ENCODE peak calls at places on chromosomes 4 and X, in nine cellular contexts. One of them, this sample, is unnamed.
A peak's percentile ranks its signal among the peaks of the same experiment; 100 is the strongest.

GRCh38 chr4:8528713-8529112 is 51.5 kb upstream of the GPR78 start:
- DNase-seq in dorsolateral prefrontal cortex: no peak
- DNase-seq in sigmoid colon: no peak
- DNase-seq in cardiac muscle cell: peak; percentile 35
- DNase-seq in GM12865: peak; percentile 46
- DNase-seq in AG09309: no peak
- DNase-seq in AG10803: peak; percentile 90
- DNase-seq in tibial nerve: no peak
- DNase-seq in lung: no peak
- DNase-seq in this sample: peak; percentile 32

GRCh38 chr4:123193802-123194201 is 202.8 kb upstream of the SPRY1 start:
- DNase-seq in dorsolateral prefrontal cortex: no peak
- DNase-seq in sigmoid colon: no peak
- DNase-seq in cardiac muscle cell: no peak
- DNase-seq in GM12865: no peak
- DNase-seq in AG09309: no peak
- DNase-seq in AG10803: no peak
- DNase-seq in tibial nerve: no peak
- DNase-seq in lung: no peak
- DNase-seq in this sample: no peak

GRCh38 chr4:141636077-141636770 is at the start of gene IL15:
- DNase-seq in dorsolateral prefrontal cortex: no peak
- DNase-seq in sigmoid colon: peak; percentile 79
- DNase-seq in cardiac muscle cell: peak; percentile 54
- DNase-seq in GM12865: peak; percentile 90
- DNase-seq in AG09309: no peak
- DNase-seq in AG10803: no peak
- DNase-seq in tibial nerve: peak; percentile 33
- DNase-seq in lung: peak; percentile 74
- DNase-seq in this sample: peak; percentile 45

GRCh38 chr4:16659694-16660093 is 238.8 kb downstream of the LDB2 start:
- DNase-seq in dorsolateral prefrontal cortex: no peak
- DNase-seq in sigmoid colon: no peak
- DNase-seq in cardiac muscle cell: no peak
- DNase-seq in GM12865: no peak
- DNase-seq in AG09309: no peak
- DNase-seq in AG10803: no peak
- DNase-seq in tibial nerve: no peak
- DNase-seq in lung: no peak
- DNase-seq in this sample: no peak

GRCh38 chrX:130080791-130081367 is 29.4 kb downstream of the ELF4 start:
- DNase-seq in dorsolateral prefrontal cortex: no peak
- DNase-seq in sigmoid colon: no peak
- DNase-seq in cardiac muscle cell: no peak
- DNase-seq in GM12865: no peak
- DNase-seq in AG09309: no peak
- DNase-seq in AG10803: no peak
- DNase-seq in tibial nerve: no peak
- DNase-seq in lung: no peak
- DNase-seq in this sample: no peak

GRCh38 chr4:100042235-100042634 is 92.2 kb upstream of the H2AZ1 start:
- DNase-seq in dorsolateral prefrontal cortex: no peak
- DNase-seq in sigmoid colon: no peak
- DNase-seq in cardiac muscle cell: no peak
- DNase-seq in GM12865: no peak
- DNase-seq in AG09309: no peak
- DNase-seq in AG10803: no peak
- DNase-seq in tibial nerve: no peak
- DNase-seq in lung: no peak
- DNase-seq in this sample: peak; percentile 20

GRCh38 chrX:149272690-149273463 is 232.2 kb downstream of the IDS start:
- DNase-seq in dorsolateral prefrontal cortex: no peak
- DNase-seq in sigmoid colon: no peak
- DNase-seq in cardiac muscle cell: no peak
- DNase-seq in GM12865: no peak
- DNase-seq in AG09309: no peak
- DNase-seq in AG10803: no peak
- DNase-seq in tibial nerve: no peak
- DNase-seq in lung: no peak
- DNase-seq in this sample: no peak

GRCh38 chrX:43718546-43718945 is 62.4 kb downstream of the MAOA start:
- DNase-seq in dorsolateral prefrontal cortex: no peak
- DNase-seq in sigmoid colon: no peak
- DNase-seq in cardiac muscle cell: no peak
- DNase-seq in GM12865: no peak
- DNase-seq in AG09309: no peak
- DNase-seq in AG10803: no peak
- DNase-seq in tibial nerve: no peak
- DNase-seq in lung: no peak
- DNase-seq in this sample: no peak

GRCh38 chr4:116499-116898 is 7.8 kb upstream of the ZNF718 start:
- DNase-seq in dorsolateral prefrontal cortex: no peak
- DNase-seq in sigmoid colon: no peak
- DNase-seq in cardiac muscle cell: no peak
- DNase-seq in GM12865: no peak
- DNase-seq in AG09309: no peak
- DNase-seq in AG10803: no peak
- DNase-seq in tibial nerve: no peak
- DNase-seq in lung: no peak
- DNase-seq in this sample: no peak

GRCh38 chr4:149897784-149898183 is 82.1 kb upstream of the IQCM start:
- DNase-seq in dorsolateral prefrontal cortex: no peak
- DNase-seq in sigmoid colon: no peak
- DNase-seq in cardiac muscle cell: peak; percentile 42
- DNase-seq in GM12865: peak; percentile 5
- DNase-seq in AG09309: no peak
- DNase-seq in AG10803: peak; percentile 20
- DNase-seq in tibial nerve: no peak
- DNase-seq in lung: no peak
- DNase-seq in this sample: peak; percentile 50

GRCh38 chr4:183691897-183692296 is 32.8 kb downstream of the TRAPPC11 start:
- DNase-seq in dorsolateral prefrontal cortex: no peak
- DNase-seq in sigmoid colon: no peak
- DNase-seq in cardiac muscle cell: no peak
- DNase-seq in GM12865: no peak
- DNase-seq in AG09309: no peak
- DNase-seq in AG10803: no peak
- DNase-seq in tibial nerve: no peak
- DNase-seq in lung: no peak
- DNase-seq in this sample: no peak

GRCh38 chrX:47562615-47563243 is 1.7 kb downstream of the ARAF start:
- DNase-seq in dorsolateral prefrontal cortex: no peak
- DNase-seq in sigmoid colon: no peak
- DNase-seq in cardiac muscle cell: peak; percentile 57
- DNase-seq in GM12865: peak; percentile 56
- DNase-seq in AG09309: no peak
- DNase-seq in AG10803: no peak
- DNase-seq in tibial nerve: no peak
- DNase-seq in lung: no peak
- DNase-seq in this sample: peak; percentile 44

GRCh38 chr4:95550566-95550965 is 1.8 kb upstream of the UNC5C start:
- DNase-seq in dorsolateral prefrontal cortex: no peak
- DNase-seq in sigmoid colon: no peak
- DNase-seq in cardiac muscle cell: no peak
- DNase-seq in GM12865: no peak
- DNase-seq in AG09309: no peak
- DNase-seq in AG10803: no peak
- DNase-seq in tibial nerve: no peak
- DNase-seq in lung: no peak
- DNase-seq in this sample: no peak

GRCh38 chr4:95547708-95548471 is 883 bp downstream of the UNC5C start:
- DNase-seq in dorsolateral prefrontal cortex: peak; percentile 74
- DNase-seq in sigmoid colon: peak; percentile 65
- DNase-seq in cardiac muscle cell: peak; percentile 54
- DNase-seq in GM12865: peak; percentile 2
- DNase-seq in AG09309: no peak
- DNase-seq in AG10803: peak; percentile 2
- DNase-seq in tibial nerve: no peak
- DNase-seq in lung: no peak
- DNase-seq in this sample: peak; percentile 33

GRCh38 chr4:95548738-95549245 is at the start of gene UNC5C:
- DNase-seq in dorsolateral prefrontal cortex: peak; percentile 89
- DNase-seq in sigmoid colon: peak; percentile 88
- DNase-seq in cardiac muscle cell: peak; percentile 90
- DNase-seq in GM12865: peak; percentile 4
- DNase-seq in AG09309: no peak
- DNase-seq in AG10803: peak; percentile 3
- DNase-seq in tibial nerve: peak; percentile 43
- DNase-seq in lung: peak; percentile 46
- DNase-seq in this sample: peak; percentile 69

GRCh38 chr4:95551653-95552052 is 2.9 kb upstream of the UNC5C start:
- DNase-seq in dorsolateral prefrontal cortex: no peak
- DNase-seq in sigmoid colon: no peak
- DNase-seq in cardiac muscle cell: no peak
- DNase-seq in GM12865: no peak
- DNase-seq in AG09309: no peak
- DNase-seq in AG10803: no peak
- DNase-seq in tibial nerve: no peak
- DNase-seq in lung: no peak
- DNase-seq in this sample: no peak

GRCh38 chr4:95549246-95550138 is 719 bp upstream of the UNC5C start:
- DNase-seq in dorsolateral prefrontal cortex: peak; percentile 81
- DNase-seq in sigmoid colon: peak; percentile 62
- DNase-seq in cardiac muscle cell: peak; percentile 70
- DNase-seq in GM12865: peak; percentile 81
- DNase-seq in AG09309: no peak
- DNase-seq in AG10803: peak; percentile 8
- DNase-seq in tibial nerve: peak; percentile 18
- DNase-seq in lung: no peak
- DNase-seq in this sample: peak; percentile 47
- TF ChIP-seq CTCF in dorsolateral prefrontal cortex: peak; percentile 21
- TF ChIP-seq CTCF in sigmoid colon: no peak
- TF ChIP-seq CTCF in cardiac muscle cell: no peak
- TF ChIP-seq CTCF in GM12865: no peak
- TF ChIP-seq CTCF in AG09309: no peak
- TF ChIP-seq CTCF in AG10803: no peak
- TF ChIP-seq CTCF in tibial nerve: no peak
- TF ChIP-seq CTCF in lung: no peak
- TF ChIP-seq CTCF in this sample: no peak

GRCh38 chrX:124240422-124240821 is 92.0 kb upstream of the TEX13D start:
- DNase-seq in dorsolateral prefrontal cortex: no peak
- DNase-seq in sigmoid colon: no peak
- DNase-seq in cardiac muscle cell: no peak
- DNase-seq in GM12865: no peak
- DNase-seq in AG09309: no peak
- DNase-seq in AG10803: peak; percentile 63
- DNase-seq in tibial nerve: no peak
- DNase-seq in lung: no peak
- DNase-seq in this sample: no peak

GRCh38 chrX:124239324-124239723 is 93.1 kb upstream of the TEX13D start:
- DNase-seq in dorsolateral prefrontal cortex: no peak
- DNase-seq in sigmoid colon: no peak
- DNase-seq in cardiac muscle cell: no peak
- DNase-seq in GM12865: no peak
- DNase-seq in AG09309: no peak
- DNase-seq in AG10803: no peak
- DNase-seq in tibial nerve: no peak
- DNase-seq in lung: no peak
- DNase-seq in this sample: no peak

GRCh38 chrX:124238268-124238667 is 94.2 kb upstream of the TEX13D start:
- DNase-seq in dorsolateral prefrontal cortex: no peak
- DNase-seq in sigmoid colon: no peak
- DNase-seq in cardiac muscle cell: no peak
- DNase-seq in GM12865: no peak
- DNase-seq in AG09309: no peak
- DNase-seq in AG10803: no peak
- DNase-seq in tibial nerve: no peak
- DNase-seq in lung: no peak
- DNase-seq in this sample: no peak

GRCh38 chrX:124242160-124242559 is 90.3 kb upstream of the TEX13D start:
- DNase-seq in dorsolateral prefrontal cortex: no peak
- DNase-seq in sigmoid colon: no peak
- DNase-seq in cardiac muscle cell: no peak
- DNase-seq in GM12865: no peak
- DNase-seq in AG09309: no peak
- DNase-seq in AG10803: peak; percentile 49
- DNase-seq in tibial nerve: no peak
- DNase-seq in lung: no peak
- DNase-seq in this sample: no peak

GRCh38 chrX:124239911-124240310 is 92.5 kb upstream of the TEX13D start:
- DNase-seq in dorsolateral prefrontal cortex: no peak
- DNase-seq in sigmoid colon: no peak
- DNase-seq in cardiac muscle cell: no peak
- DNase-seq in GM12865: peak; percentile 71
- DNase-seq in AG09309: no peak
- DNase-seq in AG10803: no peak
- DNase-seq in tibial nerve: no peak
- DNase-seq in lung: no peak
- DNase-seq in this sample: no peak
- H3K4me3 ChIP-seq in dorsolateral prefrontal cortex: no peak overlapping the region
- H3K4me3 ChIP-seq in sigmoid colon: no peak overlapping the region
- H3K4me3 ChIP-seq in cardiac muscle cell: no peak overlapping the region
- H3K4me3 ChIP-seq in GM12865: no peak overlapping the region
- H3K4me3 ChIP-seq in AG09309: no peak overlapping the region
- H3K4me3 ChIP-seq in AG10803: no peak overlapping the region
- H3K4me3 ChIP-seq in tibial nerve: no peak overlapping the region
- H3K4me3 ChIP-seq in lung: no peak overlapping the region
- H3K4me3 ChIP-seq in this sample: no peak overlapping the region

GRCh38 chr4:79237836-79238235 is 88.0 kb downstream of the NAA11 start:
- DNase-seq in dorsolateral prefrontal cortex: no peak
- DNase-seq in sigmoid colon: no peak
- DNase-seq in cardiac muscle cell: no peak
- DNase-seq in GM12865: no peak
- DNase-seq in AG09309: no peak
- DNase-seq in AG10803: no peak
- DNase-seq in tibial nerve: no peak
- DNase-seq in lung: no peak
- DNase-seq in this sample: no peak

GRCh38 chr4:79247695-79248394 is 78.0 kb downstream of the NAA11 start:
- DNase-seq in dorsolateral prefrontal cortex: no peak
- DNase-seq in sigmoid colon: peak; percentile 56
- DNase-seq in cardiac muscle cell: no peak
- DNase-seq in GM12865: no peak
- DNase-seq in AG09309: no peak
- DNase-seq in AG10803: no peak
- DNase-seq in tibial nerve: no peak
- DNase-seq in lung: no peak
- DNase-seq in this sample: no peak

GRCh38 chr4:79241846-79242245 is 84.0 kb downstream of the NAA11 start:
- DNase-seq in dorsolateral prefrontal cortex: no peak
- DNase-seq in sigmoid colon: no peak
- DNase-seq in cardiac muscle cell: peak; percentile 49
- DNase-seq in GM12865: no peak
- DNase-seq in AG09309: no peak
- DNase-seq in AG10803: peak; percentile 18
- DNase-seq in tibial nerve: no peak
- DNase-seq in lung: no peak
- DNase-seq in this sample: peak; percentile 35
- TF ChIP-seq CTCF in dorsolateral prefrontal cortex: no peak
- TF ChIP-seq CTCF in sigmoid colon: no peak
- TF ChIP-seq CTCF in cardiac muscle cell: peak; percentile 23
- TF ChIP-seq CTCF in GM12865: no peak
- TF ChIP-seq CTCF in AG09309: no peak
- TF ChIP-seq CTCF in AG10803: peak; percentile 4
- TF ChIP-seq CTCF in tibial nerve: no peak
- TF ChIP-seq CTCF in lung: no peak
- TF ChIP-seq CTCF in this sample: peak; percentile 29

DNA sequence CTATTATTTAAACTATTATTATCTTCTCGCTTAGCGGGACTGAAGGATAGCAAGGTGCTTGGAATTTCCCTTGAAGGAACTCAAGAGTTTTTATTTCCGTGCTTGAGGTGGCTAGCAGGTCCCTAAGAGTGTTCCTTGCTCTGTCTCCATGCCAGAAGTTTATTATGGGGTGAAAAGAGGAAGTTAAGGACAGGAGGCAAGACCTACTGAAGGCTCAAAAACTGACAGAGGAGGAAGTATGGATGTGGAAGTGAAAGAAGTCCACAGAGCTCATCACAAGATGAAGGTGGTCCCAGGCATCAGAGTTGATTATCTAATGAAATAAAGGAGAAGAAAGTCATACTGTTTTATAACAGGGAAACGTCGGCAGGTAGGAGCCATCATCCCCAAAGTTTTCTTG is 9.5 kb downstream of the MGST2 start:
- DNase-seq in dorsolateral prefrontal cortex: no peak
- DNase-seq in sigmoid colon: no peak
- DNase-seq in cardiac muscle cell: no peak
- DNase-seq in GM12865: peak; percentile 16
- DNase-seq in AG09309: no peak
- DNase-seq in AG10803: no peak
- DNase-seq in tibial nerve: no peak
- DNase-seq in lung: no peak
- DNase-seq in this sample: no peak
- H3K4me3 ChIP-seq in dorsolateral prefrontal cortex: no peak overlapping the region
- H3K4me3 ChIP-seq in sigmoid colon: no peak overlapping the region
- H3K4me3 ChIP-seq in cardiac muscle cell: no peak overlapping the region
- H3K4me3 ChIP-seq in GM12865: no peak overlapping the region
- H3K4me3 ChIP-seq in AG09309: no peak overlapping the region
- H3K4me3 ChIP-seq in AG10803: no peak overlapping the region
- H3K4me3 ChIP-seq in tibial nerve: no peak overlapping the region
- H3K4me3 ChIP-seq in lung: no peak overlapping the region
- H3K4me3 ChIP-seq in this sample: no peak overlapping the region